ENCODE peak calls at places on chromosomes 6 and 20, in four cellular contexts. D is ovary, M is lung, P is IMR-90. U is an unnamed sample.
A peak's percentile ranks its signal among the peaks of the same experiment; 100 is the strongest.

GRCh38 chr20:23326774-23327173 is 23.8 kb upstream of the NXT1 start:
- DNase-seq in P (no peak), M (no peak), D (no peak), U (no peak)

GRCh38 chr20:31630187-31630790 is 7.4 kb upstream of the COX4I2 start:
- DNase-seq in M (no peak), P (no peak), D (no peak), U (no peak)

GRCh38 chr20:5674176-5674660 is 76.0 kb upstream of the SHLD1 start:
- DNase-seq in D (no peak), M (no peak), P (peak; percentile 47), U (no peak)

GRCh38 chr6:53527249-53527765 is 17.6 kb downstream of the GCLC start:
- DNase-seq in M (no peak), P (no peak), D (no peak), U (no peak)

GRCh38 chr6:52527436-52527835 is 49.4 kb downstream of the TRAM2 start:
- DNase-seq in P (no peak), D (no peak), M (no peak), U (no peak)

GRCh38 chr6:101393291-101394251 is at the start of gene GRIK2:
- DNase-seq in D (no peak), M (no peak), P (peak; percentile 47), U (no peak)

GRCh38 chr20:51579137-51579536 is 36.6 kb upstream of the NFATC2 start:
- DNase-seq in M (no peak), P (peak; percentile 58), D (no peak), U (no peak)

GRCh38 chr6:5398530-5398929 is 137.2 kb downstream of the FARS2 start:
- DNase-seq in D (no peak), P (peak; percentile 61), M (no peak), U (no peak)

GRCh38 chr20:49166534-49167449 is 21.3 kb downstream of the STAU1 start:
- DNase-seq in P (no peak), D (no peak), M (no peak), U (no peak)

GRCh38 chr6:30260036-30260504 is 46.9 kb upstream of the TRIM26 start:
- DNase-seq in P (no peak), D (no peak), M (no peak), U (peak; percentile 10)

GRCh38 chr6:36357872-36358234 is 21.2 kb upstream of the BNIP5 start:
- DNase-seq in M (no peak), P (no peak), D (no peak), U (no peak)

GRCh38 chr20:49814057-49814675 is 1.5 kb downstream of the SLC9A8 start:
- DNase-seq in D (no peak), P (no peak), M (no peak), U (no peak)

GRCh38 chr6:42960243-42961019 is at the start of gene GNMT:
- DNase-seq in P (no peak), M (peak; percentile 84), D (peak; percentile 74), U (peak; percentile 15)

GRCh38 chr6:7219310-7219709 is 93.7 kb downstream of the SSR1 start:
- DNase-seq in M (no peak), D (no peak), P (peak; percentile 52), U (no peak)

GRCh38 chr20:16599257-16599656 is 26.0 kb upstream of the KIF16B start:
- DNase-seq in D (no peak), M (no peak), P (no peak), U (no peak)

GRCh38 chr20:53201588-53201987 is 229.4 kb downstream of the TSHZ2 start:
- DNase-seq in P (no peak), M (no peak), D (no peak), U (no peak)

GRCh38 chr6:52568320-52568719 is 8.5 kb downstream of the TRAM2 start:
- DNase-seq in D (no peak), P (no peak), M (no peak), U (no peak)

GRCh38 chr20:25281541-25281991 is 33.7 kb downstream of the PYGB start:
- DNase-seq in M (no peak), D (peak; percentile 27), P (no peak), U (no peak)

GRCh38 chr20:62195072-62195400 is 12.2 kb downstream of the MTG2 start:
- DNase-seq in P (no peak), D (peak; percentile 11), M (no peak), U (no peak)

GRCh38 chr6:148303616-148304015 is 39.0 kb upstream of the SASH1 start:
- DNase-seq in P (no peak), D (no peak), M (no peak), U (no peak)

GRCh38 chr20:64049060-64049886 is at the start of gene SOX18:
- DNase-seq in M (no peak), P (peak; percentile 21), D (no peak), U (no peak)

GRCh38 chr6:134472046-134472445 is 154.1 kb upstream of the SGK1 start:
- DNase-seq in P (no peak), D (no peak), M (no peak), U (no peak)

GRCh38 chr20:56018194-56018593 is 12.9 kb upstream of the CBLN4 start:
- DNase-seq in M (no peak), P (no peak), D (no peak), U (no peak)
- H3K9me3 ChIP-seq in M (no peaks in the 10 kb centered on the region), P (peaks cover 18% of the 10 kb centered on the region), D (no peaks in the 10 kb centered on the region), U (no peaks in the 10 kb centered on the region)

GRCh38 chr20:59857951-59858350 is 75.5 kb downstream of the SYCP2 start:
- DNase-seq in P (no peak), D (no peak), M (no peak), U (no peak)
- H3K9me3 ChIP-seq in P (no peaks in the 10 kb centered on the region), D (no peaks in the 10 kb centered on the region), M (peaks cover 4% of the 10 kb centered on the region), U (no peaks in the 10 kb centered on the region)

GRCh38 chr20:59667981-59668515 is 63.7 kb downstream of the PHACTR3 start:
- DNase-seq in M (no peak), P (no peak), D (no peak), U (no peak)
- H3K9me3 ChIP-seq in M (peaks cover 4% of the 10 kb centered on the region), P (peaks cover 57% of the 10 kb centered on the region), D (no peaks in the 10 kb centered on the region), U (no peaks in the 10 kb centered on the region)

DNA sequence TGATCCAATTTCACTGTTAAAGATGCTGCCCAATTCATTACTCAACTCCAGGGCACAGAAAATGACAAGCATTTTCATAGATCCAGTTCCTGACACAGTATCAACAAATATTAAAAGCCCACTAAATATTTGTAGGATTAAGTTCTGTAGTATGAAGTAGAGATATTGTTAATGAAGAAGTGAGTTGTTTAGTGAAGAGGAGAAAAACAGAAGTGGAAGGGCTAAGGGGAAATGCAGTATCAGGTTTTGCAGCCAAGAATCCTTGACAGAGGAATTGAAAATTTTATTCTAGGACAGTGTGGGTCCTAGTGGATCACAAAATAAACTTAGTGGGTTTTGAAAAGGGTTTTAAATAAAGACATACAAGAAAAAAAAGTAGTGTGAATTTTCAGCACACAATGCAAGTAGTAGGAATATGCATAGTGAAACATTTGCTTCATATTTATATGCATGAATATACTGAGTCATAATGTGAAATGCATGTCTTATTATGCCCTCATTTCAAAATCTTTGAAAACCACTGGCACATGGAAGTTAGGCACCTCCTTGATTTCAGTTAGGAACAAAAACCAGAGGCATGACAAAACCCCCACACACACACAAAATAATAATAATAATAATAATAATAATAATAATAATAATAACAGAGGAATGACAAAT is 338.6 kb downstream of the KHDRBS2 start:
- DNase-seq in M (no peak), D (no peak), P (no peak), U (no peak)
- H3K9me3 ChIP-seq in M (no peaks in the 10 kb centered on the region), D (no peaks in the 10 kb centered on the region), P (no peaks in the 10 kb centered on the region), U (no peaks in the 10 kb centered on the region)